ENCODE peak calls at places on chromosomes 5 and 9, in five cellular contexts. One of them, this sample, is unnamed.

GRCh38 chr5:6488021-6488420 is 39.4 kb downstream of the UBE2QL1 start:
- DNase-seq in OCI-M1: no peak
- DNase-seq in stimulated activated CD4-positive, alpha-beta T cell treated with anti-CD3 and anti-CD28 coated beads, Interleukin-1b, Interleukin-23, amount 100 ng/mL, for 1 hour: no peak
- DNase-seq in NCI-H1092 treated with DMSO at 0.1 percent for 48 hours: peak
- DNase-seq in AG04450: no peak
- DNase-seq in this sample: no peak

GRCh38 chr9:124716795-124717194 is 54.3 kb downstream of the NR6A1 start:
- DNase-seq in AG04450: no peak
- DNase-seq in NCI-H1092 treated with DMSO at 0.1 percent for 48 hours: no peak
- DNase-seq in OCI-M1: no peak
- DNase-seq in stimulated activated CD4-positive, alpha-beta T cell treated with anti-CD3 and anti-CD28 coated beads, Interleukin-1b, Interleukin-23, amount 100 ng/mL, for 1 hour: no peak
- DNase-seq in this sample: no peak

GRCh38 chr9:34744295-34745221 is 34.6 kb upstream of the CCL21 start:
- DNase-seq in OCI-M1: no peak
- DNase-seq in AG04450: peak
- DNase-seq in NCI-H1092 treated with DMSO at 0.1 percent for 48 hours: no peak
- DNase-seq in stimulated activated CD4-positive, alpha-beta T cell treated with anti-CD3 and anti-CD28 coated beads, Interleukin-1b, Interleukin-23, amount 100 ng/mL, for 1 hour: no peak
- DNase-seq in this sample: no peak

GRCh38 chr9:84827248-84827786 is 157.8 kb downstream of the NTRK2 start:
- DNase-seq in AG04450: no peak
- DNase-seq in stimulated activated CD4-positive, alpha-beta T cell treated with anti-CD3 and anti-CD28 coated beads, Interleukin-1b, Interleukin-23, amount 100 ng/mL, for 1 hour: no peak
- DNase-seq in NCI-H1092 treated with DMSO at 0.1 percent for 48 hours: no peak
- DNase-seq in OCI-M1: no peak
- DNase-seq in this sample: no peak

GRCh38 chr9:21873540-21874221 is 71.2 kb downstream of the MTAP start:
- DNase-seq in NCI-H1092 treated with DMSO at 0.1 percent for 48 hours: no peak
- DNase-seq in AG04450: no peak
- DNase-seq in OCI-M1: no peak
- DNase-seq in stimulated activated CD4-positive, alpha-beta T cell treated with anti-CD3 and anti-CD28 coated beads, Interleukin-1b, Interleukin-23, amount 100 ng/mL, for 1 hour: no peak
- DNase-seq in this sample: no peak

GRCh38 chr5:174454464-174454863 is 269.9 kb upstream of the MSX2 start:
- DNase-seq in stimulated activated CD4-positive, alpha-beta T cell treated with anti-CD3 and anti-CD28 coated beads, Interleukin-1b, Interleukin-23, amount 100 ng/mL, for 1 hour: no peak
- DNase-seq in NCI-H1092 treated with DMSO at 0.1 percent for 48 hours: no peak
- DNase-seq in OCI-M1: no peak
- DNase-seq in AG04450: no peak
- DNase-seq in this sample: no peak

GRCh38 chr9:125549465-125550215 is 157.4 kb downstream of the MAPKAP1 start:
- DNase-seq in OCI-M1: no peak
- DNase-seq in stimulated activated CD4-positive, alpha-beta T cell treated with anti-CD3 and anti-CD28 coated beads, Interleukin-1b, Interleukin-23, amount 100 ng/mL, for 1 hour: no peak
- DNase-seq in AG04450: no peak
- DNase-seq in NCI-H1092 treated with DMSO at 0.1 percent for 48 hours: peak
- DNase-seq in this sample: no peak

GRCh38 chr9:127977877-127978647 is 2.7 kb downstream of the EEIG1 start:
- DNase-seq in AG04450: peak
- DNase-seq in stimulated activated CD4-positive, alpha-beta T cell treated with anti-CD3 and anti-CD28 coated beads, Interleukin-1b, Interleukin-23, amount 100 ng/mL, for 1 hour: no peak
- DNase-seq in NCI-H1092 treated with DMSO at 0.1 percent for 48 hours: no peak
- DNase-seq in OCI-M1: peak
- DNase-seq in this sample: no peak

GRCh38 chr5:27158171-27158570 is 119.8 kb upstream of the CDH9 start:
- DNase-seq in AG04450: no peak
- DNase-seq in stimulated activated CD4-positive, alpha-beta T cell treated with anti-CD3 and anti-CD28 coated beads, Interleukin-1b, Interleukin-23, amount 100 ng/mL, for 1 hour: no peak
- DNase-seq in OCI-M1: no peak
- DNase-seq in NCI-H1092 treated with DMSO at 0.1 percent for 48 hours: no peak
- DNase-seq in this sample: no peak

GRCh38 chr5:3025392-3025791 is 273.9 kb upstream of the IRX2 start:
- DNase-seq in NCI-H1092 treated with DMSO at 0.1 percent for 48 hours: no peak
- DNase-seq in AG04450: no peak
- DNase-seq in OCI-M1: no peak
- DNase-seq in stimulated activated CD4-positive, alpha-beta T cell treated with anti-CD3 and anti-CD28 coated beads, Interleukin-1b, Interleukin-23, amount 100 ng/mL, for 1 hour: no peak
- DNase-seq in this sample: no peak

GRCh38 chr5:7608772-7609171 is 212.8 kb downstream of the ADCY2 start:
- DNase-seq in OCI-M1: no peak
- DNase-seq in NCI-H1092 treated with DMSO at 0.1 percent for 48 hours: no peak
- DNase-seq in stimulated activated CD4-positive, alpha-beta T cell treated with anti-CD3 and anti-CD28 coated beads, Interleukin-1b, Interleukin-23, amount 100 ng/mL, for 1 hour: no peak
- DNase-seq in AG04450: no peak
- DNase-seq in this sample: no peak

GRCh38 chr5:179260324-179261070 is 84.8 kb downstream of the ADAMTS2 start:
- DNase-seq in OCI-M1: no peak
- DNase-seq in NCI-H1092 treated with DMSO at 0.1 percent for 48 hours: no peak
- DNase-seq in stimulated activated CD4-positive, alpha-beta T cell treated with anti-CD3 and anti-CD28 coated beads, Interleukin-1b, Interleukin-23, amount 100 ng/mL, for 1 hour: no peak
- DNase-seq in AG04450: no peak
- DNase-seq in this sample: no peak

GRCh38 chr9:8835291-8835690 is 1035.7 kb upstream of the DMAC1 start:
- DNase-seq in stimulated activated CD4-positive, alpha-beta T cell treated with anti-CD3 and anti-CD28 coated beads, Interleukin-1b, Interleukin-23, amount 100 ng/mL, for 1 hour: no peak
- DNase-seq in OCI-M1: peak
- DNase-seq in AG04450: no peak
- DNase-seq in NCI-H1092 treated with DMSO at 0.1 percent for 48 hours: no peak
- DNase-seq in this sample: no peak

GRCh38 chr5:170257370-170257769 is 24.6 kb downstream of the C5orf58 start:
- DNase-seq in AG04450: no peak
- DNase-seq in stimulated activated CD4-positive, alpha-beta T cell treated with anti-CD3 and anti-CD28 coated beads, Interleukin-1b, Interleukin-23, amount 100 ng/mL, for 1 hour: no peak
- DNase-seq in OCI-M1: no peak
- DNase-seq in NCI-H1092 treated with DMSO at 0.1 percent for 48 hours: no peak
- DNase-seq in this sample: no peak

GRCh38 chr9:88355166-88355565 is 33.1 kb upstream of the SPIN1 start:
- DNase-seq in NCI-H1092 treated with DMSO at 0.1 percent for 48 hours: no peak
- DNase-seq in stimulated activated CD4-positive, alpha-beta T cell treated with anti-CD3 and anti-CD28 coated beads, Interleukin-1b, Interleukin-23, amount 100 ng/mL, for 1 hour: no peak
- DNase-seq in OCI-M1: peak
- DNase-seq in AG04450: no peak
- DNase-seq in this sample: no peak

GRCh38 chr5:121315786-121316185 is 535.9 kb upstream of the FTMT start:
- DNase-seq in AG04450: no peak
- DNase-seq in NCI-H1092 treated with DMSO at 0.1 percent for 48 hours: no peak
- DNase-seq in stimulated activated CD4-positive, alpha-beta T cell treated with anti-CD3 and anti-CD28 coated beads, Interleukin-1b, Interleukin-23, amount 100 ng/mL, for 1 hour: no peak
- DNase-seq in OCI-M1: no peak
- DNase-seq in this sample: no peak

GRCh38 chr9:124360277-124360676 is 55.0 kb downstream of the PSMB7 start:
- DNase-seq in OCI-M1: no peak
- DNase-seq in AG04450: no peak
- DNase-seq in NCI-H1092 treated with DMSO at 0.1 percent for 48 hours: no peak
- DNase-seq in stimulated activated CD4-positive, alpha-beta T cell treated with anti-CD3 and anti-CD28 coated beads, Interleukin-1b, Interleukin-23, amount 100 ng/mL, for 1 hour: no peak
- DNase-seq in this sample: no peak

GRCh38 chr5:172452398-172453205 is 1.7 kb downstream of the SH3PXD2B start:
- DNase-seq in NCI-H1092 treated with DMSO at 0.1 percent for 48 hours: no peak
- DNase-seq in stimulated activated CD4-positive, alpha-beta T cell treated with anti-CD3 and anti-CD28 coated beads, Interleukin-1b, Interleukin-23, amount 100 ng/mL, for 1 hour: no peak
- DNase-seq in OCI-M1: no peak
- DNase-seq in AG04450: no peak
- DNase-seq in this sample: no peak

GRCh38 chr5:40962207-40962955 is 53.1 kb downstream of the C7 start:
- DNase-seq in OCI-M1: peak
- DNase-seq in NCI-H1092 treated with DMSO at 0.1 percent for 48 hours: no peak
- DNase-seq in stimulated activated CD4-positive, alpha-beta T cell treated with anti-CD3 and anti-CD28 coated beads, Interleukin-1b, Interleukin-23, amount 100 ng/mL, for 1 hour: no peak
- DNase-seq in AG04450: no peak
- DNase-seq in this sample: no peak

GRCh38 chr5:164498393-164498792 is 993.0 kb downstream of the MAT2B start:
- DNase-seq in OCI-M1: no peak
- DNase-seq in stimulated activated CD4-positive, alpha-beta T cell treated with anti-CD3 and anti-CD28 coated beads, Interleukin-1b, Interleukin-23, amount 100 ng/mL, for 1 hour: no peak
- DNase-seq in AG04450: no peak
- DNase-seq in NCI-H1092 treated with DMSO at 0.1 percent for 48 hours: no peak
- DNase-seq in this sample: no peak

GRCh38 chr5:178388381-178389030 is 155.9 kb upstream of the PHYKPL start:
- DNase-seq in stimulated activated CD4-positive, alpha-beta T cell treated with anti-CD3 and anti-CD28 coated beads, Interleukin-1b, Interleukin-23, amount 100 ng/mL, for 1 hour: no peak
- DNase-seq in AG04450: no peak
- DNase-seq in OCI-M1: no peak
- DNase-seq in NCI-H1092 treated with DMSO at 0.1 percent for 48 hours: no peak
- DNase-seq in this sample: no peak

GRCh38 chr9:5388026-5388806 is 48.5 kb upstream of the RLN1 start:
- DNase-seq in NCI-H1092 treated with DMSO at 0.1 percent for 48 hours: no peak
- DNase-seq in stimulated activated CD4-positive, alpha-beta T cell treated with anti-CD3 and anti-CD28 coated beads, Interleukin-1b, Interleukin-23, amount 100 ng/mL, for 1 hour: no peak
- DNase-seq in OCI-M1: peak
- DNase-seq in AG04450: no peak
- DNase-seq in this sample: no peak

GRCh38 chr9:92612816-92613215 is 57.1 kb downstream of the IPPK start:
- DNase-seq in NCI-H1092 treated with DMSO at 0.1 percent for 48 hours: no peak
- DNase-seq in stimulated activated CD4-positive, alpha-beta T cell treated with anti-CD3 and anti-CD28 coated beads, Interleukin-1b, Interleukin-23, amount 100 ng/mL, for 1 hour: no peak
- DNase-seq in OCI-M1: no peak
- DNase-seq in AG04450: no peak
- DNase-seq in this sample: no peak

GRCh38 chr5:131587541-131587940 is 47.5 kb downstream of the RAPGEF6 start:
- DNase-seq in OCI-M1: no peak
- DNase-seq in NCI-H1092 treated with DMSO at 0.1 percent for 48 hours: no peak
- DNase-seq in stimulated activated CD4-positive, alpha-beta T cell treated with anti-CD3 and anti-CD28 coated beads, Interleukin-1b, Interleukin-23, amount 100 ng/mL, for 1 hour: no peak
- DNase-seq in AG04450: no peak
- DNase-seq in this sample: no peak

GRCh38 chr9:113309204-113309813 is 6.1 kb upstream of the RNF183 start:
- DNase-seq in AG04450: peak
- DNase-seq in OCI-M1: peak
- DNase-seq in stimulated activated CD4-positive, alpha-beta T cell treated with anti-CD3 and anti-CD28 coated beads, Interleukin-1b, Interleukin-23, amount 100 ng/mL, for 1 hour: no peak
- DNase-seq in NCI-H1092 treated with DMSO at 0.1 percent for 48 hours: peak
- DNase-seq in this sample: no peak

GRCh38 chr9:134724231-134724911 is 82.8 kb downstream of the COL5A1 start:
- DNase-seq in AG04450: no peak
- DNase-seq in stimulated activated CD4-positive, alpha-beta T cell treated with anti-CD3 and anti-CD28 coated beads, Interleukin-1b, Interleukin-23, amount 100 ng/mL, for 1 hour: no peak
- DNase-seq in OCI-M1: no peak
- DNase-seq in NCI-H1092 treated with DMSO at 0.1 percent for 48 hours: no peak
- DNase-seq in this sample: no peak

GRCh38 chr5:35924122-35924949 is 14.1 kb downstream of the CAPSL start:
- DNase-seq in stimulated activated CD4-positive, alpha-beta T cell treated with anti-CD3 and anti-CD28 coated beads, Interleukin-1b, Interleukin-23, amount 100 ng/mL, for 1 hour: no peak
- DNase-seq in NCI-H1092 treated with DMSO at 0.1 percent for 48 hours: no peak
- DNase-seq in OCI-M1: peak
- DNase-seq in AG04450: no peak
- DNase-seq in this sample: no peak

GRCh38 chr5:180084638-180085561 is 13.3 kb upstream of the RNF130 start:
- DNase-seq in NCI-H1092 treated with DMSO at 0.1 percent for 48 hours: peak
- DNase-seq in AG04450: no peak
- DNase-seq in OCI-M1: peak
- DNase-seq in stimulated activated CD4-positive, alpha-beta T cell treated with anti-CD3 and anti-CD28 coated beads, Interleukin-1b, Interleukin-23, amount 100 ng/mL, for 1 hour: no peak
- DNase-seq in this sample: peak

GRCh38 chr5:124230456-124230855 is 516.0 kb downstream of the ZNF608 start:
- DNase-seq in stimulated activated CD4-positive, alpha-beta T cell treated with anti-CD3 and anti-CD28 coated beads, Interleukin-1b, Interleukin-23, amount 100 ng/mL, for 1 hour: no peak
- DNase-seq in AG04450: no peak
- DNase-seq in NCI-H1092 treated with DMSO at 0.1 percent for 48 hours: no peak
- DNase-seq in OCI-M1: no peak
- DNase-seq in this sample: no peak

GRCh38 chr9:135924628-135925338 is 17.4 kb upstream of the CAMSAP1 start:
- DNase-seq in OCI-M1: no peak
- DNase-seq in stimulated activated CD4-positive, alpha-beta T cell treated with anti-CD3 and anti-CD28 coated beads, Interleukin-1b, Interleukin-23, amount 100 ng/mL, for 1 hour: no peak
- DNase-seq in AG04450: no peak
- DNase-seq in NCI-H1092 treated with DMSO at 0.1 percent for 48 hours: no peak
- DNase-seq in this sample: no peak

GRCh38 chr5:132049093-132049492 is 11.4 kb upstream of the IL3 start:
- DNase-seq in OCI-M1: no peak
- DNase-seq in NCI-H1092 treated with DMSO at 0.1 percent for 48 hours: no peak
- DNase-seq in AG04450: no peak
- DNase-seq in stimulated activated CD4-positive, alpha-beta T cell treated with anti-CD3 and anti-CD28 coated beads, Interleukin-1b, Interleukin-23, amount 100 ng/mL, for 1 hour: no peak
- DNase-seq in this sample: no peak

GRCh38 chr5:74619308-74619707 is 21.2 kb downstream of the ENC1 start:
- DNase-seq in NCI-H1092 treated with DMSO at 0.1 percent for 48 hours: no peak
- DNase-seq in AG04450: no peak
- DNase-seq in stimulated activated CD4-positive, alpha-beta T cell treated with anti-CD3 and anti-CD28 coated beads, Interleukin-1b, Interleukin-23, amount 100 ng/mL, for 1 hour: no peak
- DNase-seq in OCI-M1: no peak
- DNase-seq in this sample: no peak

GRCh38 chr9:22337261-22337660 is 109.4 kb upstream of the DMRTA1 start:
- DNase-seq in OCI-M1: no peak
- DNase-seq in AG04450: no peak
- DNase-seq in stimulated activated CD4-positive, alpha-beta T cell treated with anti-CD3 and anti-CD28 coated beads, Interleukin-1b, Interleukin-23, amount 100 ng/mL, for 1 hour: no peak
- DNase-seq in NCI-H1092 treated with DMSO at 0.1 percent for 48 hours: no peak
- DNase-seq in this sample: no peak

GRCh38 chr9:135326141-135326540 is 153.4 kb upstream of the PPP1R26 start:
- DNase-seq in stimulated activated CD4-positive, alpha-beta T cell treated with anti-CD3 and anti-CD28 coated beads, Interleukin-1b, Interleukin-23, amount 100 ng/mL, for 1 hour: no peak
- DNase-seq in AG04450: no peak
- DNase-seq in OCI-M1: no peak
- DNase-seq in NCI-H1092 treated with DMSO at 0.1 percent for 48 hours: no peak
- DNase-seq in this sample: no peak

GRCh38 chr5:151085517-151086031 is 4.7 kb upstream of the TNIP1 start:
- DNase-seq in AG04450: no peak
- DNase-seq in NCI-H1092 treated with DMSO at 0.1 percent for 48 hours: no peak
- DNase-seq in OCI-M1: no peak
- DNase-seq in stimulated activated CD4-positive, alpha-beta T cell treated with anti-CD3 and anti-CD28 coated beads, Interleukin-1b, Interleukin-23, amount 100 ng/mL, for 1 hour: no peak
- DNase-seq in this sample: no peak